ENCODE peak calls at places on chromosome 10, in ten cellular contexts. O is heart left ventricle; F is AG04449; H is CD8-positive, alpha-beta T cell; Z is hepatocyte; U is right atrium auricular region; W is upper lobe of right lung; N is thoracic aorta; L is OCI-LY7; K is heart right ventricle. P is an unnamed sample.

GRCh38 chr10:86868353-86868752 is 89.1 kb downstream of the MMRN2 start:
- DNase-seq in W (no peak), O (peak; percentile 46), F (no peak), K (no peak), Z (peak; percentile 80), U (no peak), L (no peak), H (no peak), N (no peak), P (no peak)

GRCh38 chr10:8993859-8994258 is 939.4 kb downstream of the GATA3 start:
- DNase-seq in L (no peak), O (no peak), H (no peak), N (no peak), W (no peak), U (no peak), K (no peak), Z (no peak), F (no peak), P (no peak)

GRCh38 chr10:44576715-44577191 is 191.9 kb upstream of the CXCL12 start:
- DNase-seq in U (no peak), K (peak; percentile 47), N (no peak), Z (no peak), H (no peak), F (peak; percentile 23), L (no peak), W (no peak), O (no peak), P (peak; percentile 92)

GRCh38 chr10:20202337-20202736 is 386.1 kb downstream of the PLXDC2 start:
- DNase-seq in F (no peak), K (no peak), H (no peak), L (no peak), O (no peak), U (no peak), Z (no peak), N (no peak), W (no peak), P (no peak)

GRCh38 chr10:71692598-71693307 is 26.8 kb downstream of the C10orf105 start:
- DNase-seq in F (no peak), N (no peak), U (no peak), Z (no peak), L (no peak), O (no peak), K (no peak), H (no peak), W (no peak), P (no peak)

GRCh38 chr10:22740180-22740579 is 25.8 kb upstream of the PIP4K2A start:
- DNase-seq in U (no peak), O (no peak), Z (no peak), H (no peak), W (no peak), L (no peak), K (no peak), F (no peak), N (no peak), P (no peak)

GRCh38 chr10:77493851-77494788 is 143.5 kb downstream of the KCNMA1 start:
- DNase-seq in K (no peak), L (no peak), N (no peak), Z (peak; percentile 36), W (no peak), U (no peak), F (no peak), H (no peak), O (no peak), P (peak; percentile 37)

GRCh38 chr10:103184615-103185014 is 8.5 kb downstream of the NT5C2 start:
- DNase-seq in H (no peak), Z (no peak), K (no peak), N (no peak), F (no peak), O (no peak), U (no peak), L (no peak), W (no peak), P (no peak)

GRCh38 chr10:71232089-71232998 is 20.0 kb downstream of the UNC5B start:
- DNase-seq in W (peak; percentile 77), O (peak; percentile 85), F (no peak), L (no peak), N (no peak), K (peak; percentile 78), U (peak; percentile 89), H (no peak), Z (no peak), P (peak; percentile 67)

GRCh38 chr10:8912108-8912507 is 857.6 kb downstream of the GATA3 start:
- DNase-seq in O (no peak), N (no peak), U (no peak), W (no peak), K (no peak), H (no peak), Z (no peak), L (no peak), F (no peak), P (no peak)

GRCh38 chr10:130047336-130047735 is 63.3 kb downstream of the C10orf143 start:
- DNase-seq in Z (no peak), U (no peak), L (no peak), F (no peak), W (peak; percentile 44), K (no peak), O (no peak), N (no peak), H (peak; percentile 17), P (no peak)

GRCh38 chr10:31961264-31961663 is 32.6 kb upstream of the ARHGAP12 start:
- DNase-seq in W (no peak), Z (no peak), L (no peak), H (no peak), U (no peak), K (no peak), N (no peak), F (no peak), O (no peak), P (no peak)

GRCh38 chr10:100989088-100989487 is 1.7 kb downstream of the TWNK start:
- DNase-seq in L (no peak), W (no peak), H (no peak), Z (no peak), F (no peak), O (no peak), N (no peak), U (no peak), K (no peak), P (no peak)

GRCh38 chr10:119206603-119207366 is 586 bp upstream of the GRK5 start:
- DNase-seq in F (no peak), H (peak; percentile 84), K (peak; percentile 81), U (peak; percentile 91), N (peak; percentile 54), W (peak; percentile 88), L (peak; percentile 84), Z (peak; percentile 90), O (peak; percentile 76), P (peak; percentile 68)
- H3K4me3 ChIP-seq in F (peak overlapping the region; percentile 79), H (peak overlapping the region; percentile 50), K (peak overlapping the region; percentile 96), U (peak overlapping the region; percentile 97), N (peak overlapping the region; percentile 95), W (peak overlapping the region; percentile 87), L (peak overlapping the region; percentile 75), Z (peak overlapping the region; percentile 89), O (peak overlapping the region; percentile 94), P (peak overlapping the region; percentile 57)

GRCh38 chr10:110501142-110501937 is 3.6 kb downstream of the DUSP5 start:
- DNase-seq in K (peak; percentile 85), H (no peak), F (no peak), O (peak; percentile 93), W (peak; percentile 92), L (no peak), U (peak; percentile 94), N (peak; percentile 79), Z (peak; percentile 92), P (peak; percentile 90)
- TF ChIP-seq CTCF in K (no peak), H (no peak), F (no peak), O (no peak), W (no peak), L (no peak), U (no peak), N (no peak), Z (no peak), P (no peak)

GRCh38 chr10:4825456-4825867 is 545 bp upstream of the AKR1E2 start:
- DNase-seq in O (no peak), N (no peak), U (no peak), F (no peak), W (no peak), H (no peak), K (no peak), L (no peak), Z (no peak), P (no peak)

GRCh38 chr10:4824791-4825310 is 1.2 kb upstream of the AKR1E2 start:
- DNase-seq in U (no peak), H (no peak), Z (no peak), N (no peak), O (no peak), F (no peak), K (no peak), W (no peak), L (no peak), P (no peak)

GRCh38 chr10:4826788-4827324 is 849 bp downstream of the AKR1E2 start:
- DNase-seq in N (no peak), K (no peak), Z (no peak), O (no peak), W (no peak), L (no peak), U (no peak), H (no peak), F (no peak), P (no peak)

GRCh38 chr10:4828005-4828404 is 2.0 kb downstream of the AKR1E2 start:
- DNase-seq in F (no peak), O (no peak), H (no peak), K (no peak), U (no peak), L (no peak), W (no peak), Z (no peak), N (no peak), P (no peak)

GRCh38 chr10:4825868-4826787 is at the start of gene AKR1E2:
- DNase-seq in U (peak; percentile 93), K (peak; percentile 90), L (no peak), F (peak; percentile 55), H (peak; percentile 62), O (peak; percentile 93), N (peak; percentile 82), Z (peak; percentile 91), W (peak; percentile 96), P (peak; percentile 98)
- H3K4me3 ChIP-seq in U (peak within 1 kb of the TSS; percentile 68), K (peak within 1 kb of the TSS; percentile 77), L (no peak within 1 kb of the TSS), F (peak within 1 kb of the TSS; percentile 59), H (peak within 1 kb of the TSS; percentile 28), O (peak within 1 kb of the TSS; percentile 72), N (peak within 1 kb of the TSS; percentile 80), Z (peak within 1 kb of the TSS; percentile 71), W (peak within 1 kb of the TSS; percentile 65), P (peak within 1 kb of the TSS; percentile 64)

GRCh38 chr10:48458662-48459048 is 146.2 kb downstream of the ARHGAP22 start:
- DNase-seq in N (no peak), L (no peak), H (peak; percentile 36), O (no peak), Z (no peak), W (peak; percentile 41), F (no peak), U (no peak), K (no peak), P (no peak)

GRCh38 chr10:48460148-48460545 is 144.7 kb downstream of the ARHGAP22 start:
- DNase-seq in Z (no peak), O (no peak), U (no peak), W (no peak), F (no peak), K (no peak), N (no peak), H (no peak), L (no peak), P (no peak)

GRCh38 chr10:48457949-48458661 is 146.8 kb downstream of the ARHGAP22 start:
- DNase-seq in W (peak; percentile 48), H (peak; percentile 23), L (no peak), F (no peak), K (no peak), N (no peak), U (no peak), Z (no peak), O (no peak), P (no peak)

GRCh38 chr10:48461623-48462481 is 143.0 kb downstream of the ARHGAP22 start:
- DNase-seq in H (peak; percentile 38), L (no peak), O (no peak), N (no peak), F (no peak), K (no peak), Z (no peak), U (peak; percentile 36), W (no peak), P (no peak)

GRCh38 chr10:48459270-48460147 is 145.4 kb downstream of the ARHGAP22 start:
- DNase-seq in K (no peak), L (no peak), U (peak; percentile 55), W (peak; percentile 64), O (no peak), Z (no peak), H (peak; percentile 44), F (no peak), N (no peak), P (no peak)
- TF ChIP-seq CTCF in K (no peak), L (no peak), U (no peak), W (no peak), O (no peak), Z (no peak), H (no peak), F (no peak), N (no peak), P (no peak)